ENCODE peak calls at places on chromosome 14, in four cellular contexts. D is psoas muscle, B is body of pancreas, O is uterus. L is an unnamed sample.

GRCh38 chr14:103418508-103418818 is 33.2 kb downstream of the MARK3 start:
- DNase-seq in D (no peak), B (no peak), O (no peak), L (peak)

GRCh38 chr14:88463318-88463717 is 77.9 kb downstream of the SPATA7 start:
- DNase-seq in D (no peak), B (no peak), O (no peak), L (peak)

GRCh38 chr14:34359423-34360120 is 102.5 kb downstream of the SPTSSA start:
- DNase-seq in D (no peak), B (no peak), O (no peak), L (no peak)

GRCh38 chr14:86574026-86574777 is 1044.3 kb downstream of the FLRT2 start:
- DNase-seq in D (no peak), B (no peak), O (no peak), L (peak)

GRCh38 chr14:80465541-80466220 is 254.4 kb upstream of the DIO2 start:
- DNase-seq in D (no peak), B (no peak), O (no peak), L (no peak)

GRCh38 chr14:83994020-83994419 is 1535.9 kb upstream of the FLRT2 start:
- DNase-seq in D (no peak), B (no peak), O (no peak), L (peak)

GRCh38 chr14:61749867-61750266 is 12.4 kb upstream of the SNAPC1 start:
- DNase-seq in D (no peak), B (no peak), O (no peak), L (no peak)

GRCh38 chr14:71725802-71726638 is 206.2 kb upstream of the RGS6 start:
- DNase-seq in D (no peak), B (no peak), O (no peak), L (peak)

GRCh38 chr14:89476515-89476914 is 59.5 kb upstream of the FOXN3 start:
- DNase-seq in D (no peak), B (no peak), O (no peak), L (no peak)

GRCh38 chr14:88669346-88669745 is 106.5 kb downstream of the ZC3H14 start:
- DNase-seq in D (no peak), B (no peak), O (no peak), L (no peak)

GRCh38 chr14:60215127-60215444 is 33.9 kb upstream of the PPM1A start:
- DNase-seq in D (no peak), B (no peak), O (no peak), L (no peak)

GRCh38 chr14:65237023-65237814 is 134.9 kb upstream of the MAX start:
- DNase-seq in D (no peak), B (no peak), O (no peak), L (no peak)

GRCh38 chr14:91573894-91574837 is 64.1 kb upstream of the PPP4R3A start:
- DNase-seq in D (peak), B (peak), O (no peak), L (peak)

GRCh38 chr14:38316922-38317321 is 61.0 kb upstream of the CLEC14A start:
- DNase-seq in D (no peak), B (no peak), O (no peak), L (no peak)

DNA sequence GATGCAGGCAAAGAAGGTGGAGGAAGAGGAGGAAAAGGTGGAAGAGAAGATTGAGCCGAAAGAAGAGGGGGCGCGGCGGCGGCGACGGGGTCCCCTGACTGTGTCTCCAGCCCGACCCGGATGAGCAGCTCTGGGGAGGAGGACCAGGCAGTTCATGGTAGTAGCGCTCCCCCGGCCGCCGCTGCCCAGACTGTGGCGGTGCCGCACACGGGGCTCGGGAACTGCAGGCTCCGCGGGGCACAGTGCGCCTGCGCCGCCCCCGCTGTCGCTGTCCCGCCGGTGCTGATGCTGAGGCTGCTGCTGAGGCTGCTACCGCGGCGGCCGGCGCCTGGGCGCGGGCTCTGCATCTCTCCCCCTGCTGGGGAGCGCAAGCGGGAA is at the start of gene KCNH5:
- DNase-seq in D (peak), B (no peak), O (no peak), L (peak)
- H3K4me3 ChIP-seq in D (peak), B (no peak), O (no peak), L (peak)

DNA sequence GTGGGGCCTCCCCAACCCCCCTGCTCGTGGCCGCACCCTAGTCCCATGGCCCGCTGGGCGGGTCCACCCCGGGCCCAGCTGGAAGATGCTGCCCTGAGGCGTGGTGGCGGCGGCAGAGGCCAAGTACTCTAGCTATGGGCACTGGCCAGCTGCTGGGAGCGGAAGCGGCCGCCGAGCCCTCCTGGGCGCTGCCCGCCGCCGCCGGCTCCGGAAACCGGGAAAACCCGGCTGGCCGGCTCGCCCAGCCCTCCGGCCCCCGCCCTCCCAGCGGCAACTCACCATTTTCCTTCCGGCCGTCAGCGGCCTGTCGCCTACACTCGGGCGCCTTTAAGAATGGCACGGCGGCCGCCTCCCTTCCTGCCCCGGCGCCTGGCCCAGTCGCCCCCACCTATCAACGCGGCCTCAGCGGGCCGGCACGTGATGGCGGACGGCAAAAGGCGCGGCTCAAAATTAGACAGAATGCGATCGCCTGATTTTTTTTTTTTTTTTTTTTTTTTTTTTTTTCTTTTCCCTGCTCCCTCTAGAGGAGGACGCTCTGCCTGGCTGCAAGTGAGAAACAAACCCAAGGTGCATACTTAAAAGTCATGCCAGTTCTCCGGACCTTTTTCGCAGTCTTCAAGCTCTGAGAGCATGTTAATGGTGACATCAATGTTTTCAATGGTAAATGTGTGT is at the start of gene GMFB:
- DNase-seq in D (peak), B (peak), O (peak), L (peak)
- TF ChIP-seq CTCF in D (peak), B (peak), O (peak), L (peak)

GRCh38 chr14:77177623-77178185 is 3.9 kb upstream of the TMEM63C start:
- DNase-seq in D (no peak), B (no peak), O (no peak), L (no peak)

GRCh38 chr14:77184396-77185092 is 2.9 kb downstream of the TMEM63C start:
- DNase-seq in D (no peak), B (no peak), O (no peak), L (no peak)

GRCh38 chr14:77181603-77182437 is at the start of gene TMEM63C:
- DNase-seq in D (no peak), B (peak), O (no peak), L (no peak)

GRCh38 chr14:77183896-77184295 is 2.3 kb downstream of the TMEM63C start:
- DNase-seq in D (no peak), B (no peak), O (no peak), L (no peak)

DNA sequence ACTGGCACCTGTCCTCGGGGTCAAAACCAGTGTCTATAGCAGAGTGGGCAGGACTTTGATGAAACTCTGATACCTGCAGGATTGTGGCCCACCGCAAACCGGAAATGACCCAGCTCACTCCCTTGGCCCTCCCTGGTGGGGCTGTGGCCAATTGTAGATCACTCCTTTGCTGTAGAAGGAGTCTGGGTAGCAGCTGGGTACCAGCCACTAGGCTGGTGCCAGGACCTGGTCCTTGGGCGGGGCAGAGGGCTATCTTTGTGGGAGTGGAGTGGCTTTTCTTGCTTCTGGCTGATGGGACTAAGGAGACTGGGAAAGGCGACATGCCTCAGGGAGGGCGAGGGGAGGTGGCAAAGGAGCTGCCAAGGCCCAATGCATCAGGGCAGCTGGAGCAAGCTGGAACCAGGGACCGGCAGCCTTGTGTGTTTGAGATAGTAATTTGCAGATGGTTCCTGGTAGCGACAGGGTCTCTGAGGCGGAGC is 435 bp upstream of the TMEM63C start:
- DNase-seq in D (no peak), B (no peak), O (no peak), L (no peak)
- H3K4me3 ChIP-seq in D (no peak), B (no peak), O (no peak), L (no peak)

GRCh38 chr14:104879201-104879982 is 14.3 kb downstream of the CEP170B start:
- DNase-seq in D (peak), B (no peak), O (no peak), L (no peak)
- TF ChIP-seq CTCF in D (no peak), B (no peak), O (no peak), L (no peak)

GRCh38 chr14:94769413-94770250 is at the start of gene GSC:
- DNase-seq in D (peak), B (peak), O (no peak), L (peak)

GRCh38 chr14:94771191-94771905 is 1.4 kb upstream of the GSC start:
- DNase-seq in D (no peak), B (no peak), O (no peak), L (no peak)

GRCh38 chr14:94770251-94770749 is 387 bp upstream of the GSC start:
- DNase-seq in D (no peak), B (no peak), O (no peak), L (no peak)

GRCh38 chr14:94771906-94772468 is 2.1 kb upstream of the GSC start:
- DNase-seq in D (no peak), B (no peak), O (no peak), L (no peak)

DNA sequence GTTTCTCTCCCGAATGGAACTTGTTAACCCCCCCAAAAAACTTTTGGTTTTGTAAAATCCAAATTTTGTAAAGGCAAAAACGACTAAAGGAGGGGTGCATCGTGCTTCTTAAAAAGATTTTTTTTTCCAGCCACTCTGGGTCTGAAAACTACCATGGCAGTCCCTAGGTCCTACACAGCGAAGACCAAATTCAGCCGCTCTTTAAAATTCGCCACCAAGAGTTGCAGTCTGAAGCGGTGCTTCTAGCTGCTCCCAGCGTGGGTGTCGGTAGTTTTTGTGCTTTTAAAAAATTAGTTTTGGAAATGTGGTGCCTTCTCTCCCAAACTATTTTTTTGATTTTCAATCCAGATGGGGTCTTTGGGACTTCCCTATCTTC is 890 bp upstream of the GSC start:
- DNase-seq in D (no peak), B (no peak), O (no peak), L (no peak)
- H3K4me3 ChIP-seq in D (peak), B (no peak), O (no peak), L (no peak)

GRCh38 chr14:106094654-106095189 is 568.3 kb downstream of the TMEM121 start:
- DNase-seq in D (peak), B (peak), O (no peak), L (no peak)
- TF ChIP-seq CTCF in D (no peak), B (no peak), O (no peak), L (no peak)

GRCh38 chr14:76432967-76433752 is 57.2 kb downstream of the ESRRB start:
- DNase-seq in D (no peak), B (no peak), O (no peak), L (no peak)

GRCh38 chr14:76426161-76426696 is 50.3 kb downstream of the ESRRB start:
- DNase-seq in D (no peak), B (no peak), O (no peak), L (no peak)

GRCh38 chr14:76430017-76430416 is 54.1 kb downstream of the ESRRB start:
- DNase-seq in D (no peak), B (no peak), O (no peak), L (no peak)

GRCh38 chr14:76434220-76434619 is 58.3 kb downstream of the ESRRB start:
- DNase-seq in D (no peak), B (no peak), O (no peak), L (no peak)

DNA sequence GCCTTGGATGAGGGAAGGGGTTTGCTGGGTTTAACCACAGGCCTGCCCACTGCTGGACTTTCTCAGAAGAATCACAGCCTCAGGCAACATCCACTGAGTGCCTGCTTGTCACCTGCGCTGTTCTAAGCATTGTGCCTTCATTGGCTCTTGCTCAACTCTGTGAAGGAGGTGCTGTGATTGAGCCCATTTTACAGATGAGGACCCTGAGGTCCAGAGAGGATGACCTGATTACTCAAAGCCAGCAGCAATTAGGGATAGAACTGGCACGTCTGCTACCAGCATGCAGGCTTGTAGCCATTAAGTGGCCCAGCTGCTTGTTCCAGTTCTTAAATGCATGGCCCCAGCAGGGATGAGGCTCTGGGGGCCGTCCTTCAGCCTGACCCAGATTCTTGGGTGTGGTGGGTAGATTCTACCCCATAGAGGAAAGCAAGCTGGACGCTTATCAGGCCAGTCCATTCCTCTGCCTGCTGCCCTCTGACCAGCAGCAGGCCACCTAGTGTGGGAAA is 54.6 kb downstream of the ESRRB start:
- DNase-seq in D (no peak), B (no peak), O (no peak), L (no peak)
- H3K4me3 ChIP-seq in D (no peak), B (no peak), O (no peak), L (no peak)

DNA sequence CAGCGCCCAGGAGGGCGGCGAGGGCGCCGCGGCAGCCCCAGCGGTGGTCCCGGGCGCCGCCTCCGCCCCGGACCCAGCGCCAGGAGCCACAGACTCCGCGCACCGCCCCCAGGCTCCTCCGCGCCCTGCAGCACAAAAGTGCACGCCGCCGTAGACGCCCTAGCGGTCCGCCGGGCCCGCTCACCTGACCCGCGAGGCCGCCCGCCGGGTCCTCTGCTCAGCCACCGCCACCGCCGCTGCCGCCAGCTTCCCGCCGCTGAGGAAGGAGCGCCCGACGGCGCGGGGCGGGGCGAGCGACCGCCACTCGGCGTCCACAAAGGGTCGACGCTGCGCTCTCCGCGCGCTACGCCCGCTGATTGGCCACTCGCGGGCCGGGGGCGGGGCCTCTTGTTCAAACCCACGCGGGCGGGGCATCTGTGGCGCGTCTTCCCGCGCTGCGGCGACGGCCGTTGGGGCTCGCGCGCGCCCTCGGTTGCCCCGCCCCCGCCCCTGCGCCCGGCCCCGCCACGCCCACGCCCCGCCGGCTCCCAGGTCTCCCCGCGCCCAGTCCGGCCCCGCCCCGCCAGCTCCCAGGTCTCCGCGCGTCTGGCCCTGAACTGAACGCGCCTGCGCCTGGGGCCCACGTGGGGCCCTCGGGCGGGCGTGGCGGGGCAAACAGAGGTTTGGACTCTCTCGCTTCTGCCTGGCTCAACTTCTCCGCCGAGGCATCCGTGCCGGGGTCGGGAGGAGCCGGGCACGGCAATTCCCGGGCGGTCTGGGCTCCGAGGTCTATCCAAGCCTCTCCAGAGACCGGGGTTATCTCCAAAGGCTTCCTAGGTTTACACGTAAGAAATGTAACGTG is at the start of gene CDCA4:
- DNase-seq in D (peak), B (peak), O (peak), L (peak)
- TF ChIP-seq CTCF in D (no peak), B (peak), O (no peak), L (no peak)

GRCh38 chr14:68250950-68251765 is 431.6 kb downstream of the RAD51B start:
- DNase-seq in D (no peak), B (no peak), O (no peak), L (no peak)
- H3K4me3 ChIP-seq in D (no peak), B (no peak), O (no peak), L (no peak)

GRCh38 chr14:106509795-106510194 is 983.4 kb downstream of the TMEM121 start:
- DNase-seq in D (no peak), B (no peak), O (no peak), L (no peak)

GRCh38 chr14:106506901-106507305 is 980.5 kb downstream of the TMEM121 start:
- DNase-seq in D (no peak), B (no peak), O (no peak), L (no peak)

GRCh38 chr14:106508216-106508615 is 981.8 kb downstream of the TMEM121 start:
- DNase-seq in D (no peak), B (no peak), O (no peak), L (no peak)

GRCh38 chr14:106509176-106509575 is 982.8 kb downstream of the TMEM121 start:
- DNase-seq in D (no peak), B (no peak), O (no peak), L (no peak)

DNA sequence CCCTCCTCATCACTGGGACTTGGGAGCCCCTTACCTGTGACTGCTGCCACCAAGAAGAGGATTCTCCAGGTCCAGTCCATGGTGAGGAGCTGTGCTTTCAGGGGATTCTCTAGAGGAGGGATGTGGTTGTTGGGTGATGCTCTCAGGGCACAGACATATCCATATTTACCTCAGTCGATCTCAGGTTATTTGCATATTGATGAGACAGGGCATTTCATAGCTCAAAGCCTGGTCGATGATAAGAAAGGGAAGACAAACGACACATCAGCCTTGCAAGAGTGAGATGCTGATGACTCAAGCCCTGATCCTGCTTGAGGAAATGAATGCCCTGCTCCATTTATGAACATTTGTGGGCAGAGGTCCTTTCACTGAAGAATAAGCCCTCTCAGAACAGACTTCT is 981.0 kb downstream of the TMEM121 start:
- DNase-seq in D (no peak), B (no peak), O (no peak), L (no peak)
- TF ChIP-seq CTCF in D (no peak), B (no peak), O (no peak), L (no peak)